ENCODE peak calls at places on chromosomes 3 and 15, in five cellular contexts. T, R, A, G and Z are unnamed samples.

GRCh38 chr3:176937994-176938393 is 259.3 kb downstream of the TBL1XR1 start:
- DNase-seq in T (no peak), R (no peak), A (no peak), G (no peak), Z (no peak)

GRCh38 chr3:50267280-50267913 is 1.6 kb upstream of the SEMA3B start:
- DNase-seq in T (no peak), R (peak), A (no peak), G (peak), Z (no peak)

GRCh38 chr3:71247221-71247947 is 336.1 kb downstream of the FOXP1 start:
- DNase-seq in T (peak), R (no peak), A (no peak), G (peak), Z (no peak)

GRCh38 chr15:60840306-60840702 is 361.4 kb upstream of the ICE2 start:
- DNase-seq in T (no peak), R (no peak), A (no peak), G (no peak), Z (no peak)

GRCh38 chr3:14780927-14781507 is 37.7 kb upstream of the FGD5 start:
- DNase-seq in T (peak), R (peak), A (no peak), G (peak), Z (no peak)

GRCh38 chr15:44038801-44039200 is 156.3 kb downstream of the FRMD5 start:
- DNase-seq in T (peak), R (no peak), A (no peak), G (no peak), Z (no peak)

GRCh38 chr3:123749716-123750115 is 134.4 kb downstream of the MYLK start:
- DNase-seq in T (peak), R (no peak), A (no peak), G (no peak), Z (no peak)

GRCh38 chr3:59839283-59839682 is 789.5 kb upstream of the CFAP20DC start:
- DNase-seq in T (no peak), R (no peak), A (no peak), G (no peak), Z (no peak)

GRCh38 chr3:16203031-16203430 is 28.6 kb downstream of the GALNT15 start:
- DNase-seq in T (no peak), R (no peak), A (no peak), G (no peak), Z (no peak)

GRCh38 chr15:69081310-69082004 is 67.0 kb downstream of the NOX5 start:
- DNase-seq in T (no peak), R (no peak), A (no peak), G (peak), Z (no peak)

GRCh38 chr15:42344763-42345162 is 14.5 kb upstream of the CAPN3 start:
- DNase-seq in T (no peak), R (no peak), A (no peak), G (no peak), Z (no peak)

GRCh38 chr3:175422744-175423143 is 563.6 kb downstream of the NAALADL2 start:
- DNase-seq in T (no peak), R (no peak), A (no peak), G (no peak), Z (no peak)

GRCh38 chr3:10548997-10549396 is 43.6 kb upstream of the ATP2B2 start:
- DNase-seq in T (no peak), R (no peak), A (no peak), G (no peak), Z (peak)

GRCh38 chr15:32123473-32123872 is 93.2 kb downstream of the CHRNA7 start:
- DNase-seq in T (no peak), R (no peak), A (no peak), G (peak), Z (no peak)

GRCh38 chr3:139187648-139188047 is 143.0 kb upstream of the PRR23C start:
- DNase-seq in T (no peak), R (no peak), A (no peak), G (no peak), Z (no peak)

GRCh38 chr3:127107002-127107401 is 85.9 kb upstream of the PRR23E start:
- DNase-seq in T (no peak), R (no peak), A (no peak), G (no peak), Z (peak)

GRCh38 chr3:112446343-112446742 is 52.9 kb downstream of the BTLA start:
- DNase-seq in T (no peak), R (no peak), A (no peak), G (no peak), Z (no peak)

GRCh38 chr15:60619131-60619530 is 140.2 kb upstream of the ICE2 start:
- DNase-seq in T (no peak), R (no peak), A (no peak), G (no peak), Z (no peak)

GRCh38 chr3:11323827-11324226 is 51.6 kb downstream of the ATG7 start:
- DNase-seq in T (no peak), R (no peak), A (no peak), G (no peak), Z (no peak)

GRCh38 chr3:3740061-3740460 is 59.2 kb upstream of the LRRN1 start:
- DNase-seq in T (no peak), R (no peak), A (no peak), G (no peak), Z (no peak)

GRCh38 chr3:63395960-63396359 is 117.9 kb downstream of the SYNPR start:
- DNase-seq in T (no peak), R (no peak), A (no peak), G (no peak), Z (no peak)

GRCh38 chr3:42827654-42828053 is 18.4 kb downstream of the ACKR2 start:
- DNase-seq in T (no peak), R (no peak), A (no peak), G (no peak), Z (no peak)

GRCh38 chr15:86115138-86115801 is 35.6 kb downstream of the AGBL1 start:
- DNase-seq in T (no peak), R (no peak), A (no peak), G (no peak), Z (no peak)

GRCh38 chr3:18351823-18352744 is 73.1 kb downstream of the SATB1 start:
- DNase-seq in T (no peak), R (peak), A (no peak), G (peak), Z (no peak)

GRCh38 chr15:66100761-66101160 is 152.8 kb downstream of the MEGF11 start:
- DNase-seq in T (no peak), R (no peak), A (no peak), G (no peak), Z (no peak)

GRCh38 chr3:48845170-48845569 is 2.5 kb downstream of the PRKAR2A start:
- DNase-seq in T (no peak), R (no peak), A (no peak), G (no peak), Z (peak)

GRCh38 chr3:14448756-14449728 is 46.6 kb downstream of the SLC6A6 start:
- DNase-seq in T (no peak), R (no peak), A (no peak), G (no peak), Z (no peak)

GRCh38 chr3:86416334-86416733 is 574.6 kb downstream of the VGLL3 start:
- DNase-seq in T (no peak), R (no peak), A (no peak), G (no peak), Z (no peak)

GRCh38 chr15:101126618-101127502 is 125.0 kb downstream of the CHSY1 start:
- DNase-seq in T (no peak), R (no peak), A (no peak), G (no peak), Z (no peak)

GRCh38 chr15:68807249-68807648 is 13.4 kb downstream of the ANP32A start:
- DNase-seq in T (no peak), R (no peak), A (no peak), G (no peak), Z (peak)

GRCh38 chr15:55786341-55786740 is 43.4 kb upstream of the PRTG start:
- DNase-seq in T (no peak), R (no peak), A (no peak), G (no peak), Z (no peak)

GRCh38 chr15:67840747-67841634 is 1.1 kb upstream of the RNU6-1 start:
- DNase-seq in T (peak), R (no peak), A (no peak), G (peak), Z (no peak)

GRCh38 chr3:111603679-111604643 is 8.8 kb upstream of the ZBED2 start:
- DNase-seq in T (no peak), R (no peak), A (no peak), G (no peak), Z (no peak)

GRCh38 chr15:79192462-79193036 is 90.0 kb upstream of the ANKRD34C start:
- DNase-seq in T (no peak), R (no peak), A (no peak), G (no peak), Z (no peak)

GRCh38 chr3:125061170-125061569 is 5.4 kb upstream of the HEG1 start:
- DNase-seq in T (no peak), R (no peak), A (no peak), G (peak), Z (no peak)

GRCh38 chr15:60426870-60427528 is 29.2 kb upstream of the ANXA2 start:
- DNase-seq in T (no peak), R (no peak), A (no peak), G (no peak), Z (no peak)

GRCh38 chr3:133892546-133893231 is 3.0 kb downstream of the RAB6B start:
- DNase-seq in T (no peak), R (no peak), A (no peak), G (peak), Z (peak)
- TF ChIP-seq POLR2A in T (no peak), R (no peak), A (no peak), G (no peak), Z (no peak)

DNA sequence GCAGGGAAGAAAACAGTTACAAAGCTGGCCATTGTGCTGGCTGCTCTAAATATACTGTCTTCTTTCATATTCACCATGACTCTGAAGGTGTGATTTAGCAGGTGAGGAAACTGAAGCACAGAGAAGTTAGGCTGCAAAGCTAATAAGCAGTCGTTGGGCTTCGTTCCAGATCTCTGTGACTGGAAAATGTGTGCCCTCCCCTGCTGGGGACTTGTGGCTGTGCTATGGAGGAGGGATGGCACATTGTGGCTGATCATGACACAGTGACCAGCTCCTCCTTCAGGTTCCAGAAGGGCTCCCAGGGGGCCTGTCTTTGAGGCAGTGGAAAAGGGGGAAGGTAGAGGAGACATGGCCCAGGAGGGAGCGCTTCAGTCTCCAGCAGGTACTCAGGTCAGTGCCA is 19.2 kb downstream of the PXK start:
- DNase-seq in T (no peak), R (no peak), A (no peak), G (no peak), Z (peak)
- H3K4me3 ChIP-seq in T (no peak), R (no peak), A (no peak), G (no peak), Z (no peak)

DNA sequence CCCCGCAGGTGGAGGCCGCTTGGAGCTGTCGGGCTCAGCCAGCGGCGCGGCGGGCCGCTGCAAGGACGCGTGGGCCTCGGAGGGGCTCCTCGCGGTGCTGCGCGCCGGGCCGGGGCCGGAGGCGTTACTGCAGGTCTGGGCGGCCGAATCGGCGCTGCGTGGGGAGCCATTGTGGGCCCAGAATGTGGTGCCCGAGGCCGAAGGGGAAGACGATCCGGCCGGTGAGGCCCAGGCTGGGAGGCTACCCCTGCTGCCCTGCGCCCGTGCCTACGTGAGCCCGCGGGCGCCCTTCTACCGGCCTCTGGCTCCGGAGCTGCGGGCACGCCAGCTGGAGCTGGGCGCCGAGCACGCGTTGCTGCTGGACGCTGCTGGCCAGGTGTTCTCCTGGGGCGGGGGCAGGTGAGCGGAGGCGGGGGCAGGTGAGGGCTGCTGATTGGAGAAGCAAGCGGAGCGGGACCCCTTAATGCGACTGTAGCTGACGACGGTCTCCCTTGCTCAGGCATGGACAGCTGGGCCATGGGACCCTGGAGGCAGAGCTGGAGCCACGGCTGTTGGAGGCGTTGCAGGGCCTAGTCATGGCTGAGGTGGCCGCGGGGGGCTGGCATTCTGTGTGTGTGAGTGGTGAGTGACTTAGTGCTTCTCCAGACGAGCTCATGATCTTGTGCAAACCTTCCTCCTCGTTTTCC is 2.6 kb downstream of the RCCD1 start:
- DNase-seq in T (no peak), R (peak), A (no peak), G (peak), Z (no peak)
- TF ChIP-seq CTCF in T (no peak), R (no peak), A (no peak), G (no peak), Z (no peak)

GRCh38 chr15:34650177-34650576 is 66.7 kb upstream of the GOLGA8B start:
- DNase-seq in T (no peak), R (no peak), A (no peak), G (no peak), Z (no peak)

GRCh38 chr15:34644061-34644460 is 60.6 kb upstream of the GOLGA8B start:
- DNase-seq in T (peak), R (no peak), A (no peak), G (no peak), Z (no peak)

GRCh38 chr15:34648335-34648631 is 64.8 kb upstream of the GOLGA8B start:
- DNase-seq in T (no peak), R (no peak), A (no peak), G (no peak), Z (no peak)

GRCh38 chr15:34644851-34645250 is 61.4 kb upstream of the GOLGA8B start:
- DNase-seq in T (no peak), R (no peak), A (no peak), G (no peak), Z (no peak)

DNA sequence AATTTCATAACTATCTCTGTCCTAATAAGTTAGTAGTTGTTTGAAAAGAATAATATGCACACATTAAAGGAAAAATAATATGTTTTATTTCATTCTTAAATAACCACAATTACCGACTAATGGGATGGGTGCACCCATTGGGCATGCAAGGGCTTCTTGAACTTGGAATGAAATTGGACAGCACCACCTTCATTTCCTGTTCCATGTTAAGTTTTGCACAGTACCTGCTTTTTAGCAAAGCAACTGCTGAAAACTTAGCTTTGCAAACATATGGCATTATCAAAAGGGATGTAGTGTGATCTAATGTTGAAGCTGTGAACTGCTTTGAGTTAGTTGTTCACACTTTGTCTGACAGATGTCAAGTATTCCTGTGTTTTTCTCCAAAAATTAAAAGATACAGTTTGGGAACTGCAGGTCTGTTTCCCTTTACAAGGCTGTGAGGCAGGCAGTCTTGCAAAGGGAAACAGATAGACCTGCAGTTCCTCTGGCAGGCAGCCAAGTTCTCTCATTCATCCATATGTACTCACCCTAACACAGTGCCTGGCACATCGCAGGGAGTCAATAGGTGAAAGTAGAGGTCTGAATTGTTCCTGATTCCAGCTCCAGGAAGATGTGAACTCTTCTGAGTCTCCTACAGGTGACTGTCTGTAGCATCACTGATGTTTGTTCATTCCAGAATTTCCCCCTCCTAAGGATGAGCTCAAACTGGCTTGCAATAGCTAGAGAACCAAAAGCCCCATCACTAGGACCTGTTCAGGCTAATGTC is 64.3 kb upstream of the GOLGA8B start:
- DNase-seq in T (no peak), R (no peak), A (no peak), G (peak), Z (peak)
- TF ChIP-seq POLR2A in T (no peak), R (no peak), A (no peak), G (no peak), Z (no peak)

DNA sequence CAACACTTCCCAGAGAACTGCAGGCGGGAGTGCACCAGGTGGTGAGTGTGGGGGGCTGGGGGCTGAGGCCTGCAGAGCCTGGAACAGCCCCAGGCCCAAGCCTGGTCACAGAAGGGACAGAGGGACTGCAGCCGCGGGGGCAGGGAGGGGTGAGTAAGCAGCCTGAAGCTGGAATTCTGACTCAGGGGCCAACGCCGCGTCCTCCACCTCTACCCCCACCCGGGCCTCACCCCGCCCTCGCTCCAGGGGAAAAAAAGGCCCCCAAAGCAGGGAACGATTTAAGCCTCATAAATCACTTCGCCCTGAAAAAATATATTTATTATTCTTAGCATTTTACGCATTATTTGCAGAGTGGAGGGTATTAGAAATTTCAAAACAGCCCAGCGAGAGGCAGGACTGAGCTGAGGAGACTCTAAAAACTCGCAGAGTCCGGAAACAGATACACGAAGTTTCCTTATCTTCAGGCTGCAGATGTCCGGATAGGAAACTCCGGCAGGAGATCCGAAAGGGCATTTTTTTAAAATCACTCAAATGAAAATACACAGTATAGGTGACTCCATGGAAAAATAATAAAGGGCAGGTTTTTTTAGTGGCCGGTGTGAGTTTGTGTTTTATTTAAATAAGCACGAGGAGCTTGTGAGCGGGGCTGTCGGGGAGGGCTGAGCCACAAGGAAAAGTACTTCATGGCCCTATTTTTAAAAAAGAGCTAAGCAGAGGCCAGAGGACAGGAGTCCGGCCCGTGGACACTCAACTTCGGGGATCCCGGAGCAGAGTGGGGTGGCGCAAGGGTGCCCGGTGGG is 9.9 kb downstream of the GATA2 start:
- DNase-seq in T (no peak), R (no peak), A (no peak), G (no peak), Z (no peak)
- H3K4me3 ChIP-seq in T (no peak), R (peak), A (peak), G (no peak), Z (no peak)

DNA sequence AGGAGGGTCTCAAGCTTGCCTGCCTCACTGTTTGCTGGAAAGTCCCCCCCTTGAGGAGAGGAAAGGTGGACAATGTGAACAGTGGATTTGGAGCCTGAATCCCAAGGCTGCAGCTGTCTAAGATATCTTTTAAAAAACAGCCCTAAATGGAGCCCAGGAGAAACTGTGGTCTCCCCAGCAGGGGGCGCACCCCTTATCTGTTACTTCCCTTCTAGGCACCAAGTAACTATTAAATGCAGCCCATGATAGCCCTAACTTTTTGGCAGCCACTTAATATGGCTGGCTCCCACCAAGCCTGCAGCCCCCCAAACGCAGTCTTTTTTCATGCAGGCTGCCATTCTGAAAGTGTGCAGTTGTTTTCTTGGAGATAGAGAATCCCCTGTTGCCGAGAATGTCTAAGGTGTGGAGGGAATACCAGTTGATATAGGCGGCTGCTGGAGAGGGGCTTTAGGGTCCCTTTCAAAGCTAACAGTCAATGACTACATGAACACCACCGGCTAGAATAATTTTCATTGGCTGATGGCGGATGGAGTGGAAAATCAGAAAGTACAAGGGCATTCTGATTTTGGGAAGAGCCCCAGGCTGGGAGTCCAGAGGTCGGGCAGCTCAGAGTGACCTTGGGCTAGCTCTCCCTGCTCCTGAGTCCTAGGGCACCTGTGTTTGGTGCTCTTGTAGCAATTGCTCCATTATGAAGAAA is 1.3 kb downstream of the RHCG start:
- DNase-seq in T (peak), R (no peak), A (peak), G (no peak), Z (no peak)
- TF ChIP-seq CTCF in T (peak), R (no peak), A (no peak), G (no peak), Z (no peak)

GRCh38 chr15:99104788-99105515 is at the start of gene SYNM:
- DNase-seq in T (peak), R (peak), A (peak), G (peak), Z (peak)
- TF ChIP-seq POLR2A in T (peak), R (no peak), A (peak), G (no peak), Z (no peak)

GRCh38 chr3:114450008-114450596 is 156.3 kb downstream of the TIGIT start:
- DNase-seq in T (no peak), R (no peak), A (no peak), G (no peak), Z (no peak)
- H3K4me3 ChIP-seq in T (no peak), R (no peak), A (peak), G (no peak), Z (no peak)